ENCODE peak calls at places on chromosomes 13 and 19, in five cellular contexts. One of them, this sample, is unnamed.

GRCh38 chr13:113652404-113653263 is 5.4 kb downstream of the ATP4B start:
- DNase-seq in A172: no peak
- DNase-seq in GM03348: no peak
- DNase-seq in Daoy: no peak
- DNase-seq in AG09319: no peak
- DNase-seq in this sample: no peak

GRCh38 chr13:113029487-113030258 is 60.7 kb downstream of the MCF2L start:
- DNase-seq in A172: peak
- DNase-seq in GM03348: peak
- DNase-seq in Daoy: peak
- DNase-seq in AG09319: no peak
- DNase-seq in this sample: peak

GRCh38 chr19:7500811-7501450 is 12.1 kb upstream of the PEX11G start:
- DNase-seq in A172: no peak
- DNase-seq in GM03348: peak
- DNase-seq in Daoy: peak
- DNase-seq in AG09319: no peak
- DNase-seq in this sample: peak

GRCh38 chr13:97715763-97716162 is 237.7 kb upstream of the IPO5 start:
- DNase-seq in A172: no peak
- DNase-seq in GM03348: no peak
- DNase-seq in Daoy: no peak
- DNase-seq in AG09319: no peak
- DNase-seq in this sample: no peak

GRCh38 chr13:20359335-20359734 is 127.2 kb upstream of the GJB6 start:
- DNase-seq in A172: peak
- DNase-seq in GM03348: peak
- DNase-seq in Daoy: peak
- DNase-seq in AG09319: peak
- DNase-seq in this sample: no peak

GRCh38 chr13:78659450-78660110 is 625 bp upstream of the OBI1 start:
- DNase-seq in A172: no peak
- DNase-seq in GM03348: no peak
- DNase-seq in Daoy: no peak
- DNase-seq in AG09319: no peak
- DNase-seq in this sample: no peak

GRCh38 chr19:53659292-53659691 is 27.5 kb downstream of the DPRX start:
- DNase-seq in A172: peak
- DNase-seq in GM03348: no peak
- DNase-seq in Daoy: peak
- DNase-seq in AG09319: no peak
- DNase-seq in this sample: no peak

GRCh38 chr19:46600393-46601317 is 475 bp upstream of the CALM3 start:
- DNase-seq in A172: peak
- DNase-seq in GM03348: peak
- DNase-seq in Daoy: peak
- DNase-seq in AG09319: peak
- DNase-seq in this sample: peak

GRCh38 chr19:12723643-12724426 is at the start of gene TNPO2:
- DNase-seq in A172: no peak
- DNase-seq in GM03348: peak
- DNase-seq in Daoy: peak
- DNase-seq in AG09319: no peak
- DNase-seq in this sample: peak

GRCh38 chr13:114099191-114099590 is 33.2 kb downstream of the RASA3 start:
- DNase-seq in A172: peak
- DNase-seq in GM03348: peak
- DNase-seq in Daoy: peak
- DNase-seq in AG09319: peak
- DNase-seq in this sample: peak

GRCh38 chr19:57096640-57097361 is 23.0 kb upstream of the USP29 start:
- DNase-seq in A172: no peak
- DNase-seq in GM03348: no peak
- DNase-seq in Daoy: no peak
- DNase-seq in AG09319: no peak
- DNase-seq in this sample: no peak

GRCh38 chr19:920051-920857 is 3.1 kb downstream of the KISS1R start:
- DNase-seq in A172: no peak
- DNase-seq in GM03348: no peak
- DNase-seq in Daoy: peak
- DNase-seq in AG09319: no peak
- DNase-seq in this sample: no peak

GRCh38 chr19:2036424-2036823 is 14.6 kb downstream of the MKNK2 start:
- DNase-seq in A172: no peak
- DNase-seq in GM03348: no peak
- DNase-seq in Daoy: no peak
- DNase-seq in AG09319: no peak
- DNase-seq in this sample: no peak

GRCh38 chr19:36097036-36097435 is 13.9 kb upstream of the OVOL3 start:
- DNase-seq in A172: no peak
- DNase-seq in GM03348: no peak
- DNase-seq in Daoy: no peak
- DNase-seq in AG09319: no peak
- DNase-seq in this sample: no peak

GRCh38 chr19:18322318-18322758 is 538 bp downstream of the LSM4 start:
- DNase-seq in A172: peak
- DNase-seq in GM03348: peak
- DNase-seq in Daoy: peak
- DNase-seq in AG09319: no peak
- DNase-seq in this sample: peak

GRCh38 chr19:57935731-57936130 is 529 bp upstream of the ZNF418 start:
- DNase-seq in A172: no peak
- DNase-seq in GM03348: no peak
- DNase-seq in Daoy: no peak
- DNase-seq in AG09319: no peak
- DNase-seq in this sample: no peak

GRCh38 chr19:51572908-51573307 is 1.8 kb downstream of the ZNF175 start:
- DNase-seq in A172: peak
- DNase-seq in GM03348: peak
- DNase-seq in Daoy: peak
- DNase-seq in AG09319: no peak
- DNase-seq in this sample: no peak

GRCh38 chr19:56217039-56217949 is 15.2 kb downstream of the ZSCAN5C start:
- DNase-seq in A172: no peak
- DNase-seq in GM03348: peak
- DNase-seq in Daoy: peak
- DNase-seq in AG09319: no peak
- DNase-seq in this sample: no peak

GRCh38 chr19:40623403-40624239 is 22.5 kb downstream of the LTBP4 start:
- DNase-seq in A172: peak
- DNase-seq in GM03348: no peak
- DNase-seq in Daoy: peak
- DNase-seq in AG09319: no peak
- DNase-seq in this sample: peak

GRCh38 chr13:53191091-53191490 is 162.5 kb downstream of the OLFM4 start:
- DNase-seq in A172: peak
- DNase-seq in GM03348: peak
- DNase-seq in Daoy: peak
- DNase-seq in AG09319: no peak
- DNase-seq in this sample: no peak

GRCh38 chr19:39154084-39154625 is 28.6 kb downstream of the PAK4 start:
- DNase-seq in A172: no peak
- DNase-seq in GM03348: no peak
- DNase-seq in Daoy: no peak
- DNase-seq in AG09319: no peak
- DNase-seq in this sample: no peak

GRCh38 chr19:19105365-19106060 is 32.8 kb downstream of the TMEM161A start:
- DNase-seq in A172: no peak
- DNase-seq in GM03348: peak
- DNase-seq in Daoy: peak
- DNase-seq in AG09319: peak
- DNase-seq in this sample: peak

GRCh38 chr13:43368003-43368402 is 344.6 kb downstream of the DNAJC15 start:
- DNase-seq in A172: no peak
- DNase-seq in GM03348: peak
- DNase-seq in Daoy: no peak
- DNase-seq in AG09319: peak
- DNase-seq in this sample: no peak

This sample was measured in HuH-7.